ENCODE peak calls at places on chromosomes 12 and 14, in five cellular contexts. P is CD8-positive, alpha-beta memory T cell; A is cardiac muscle cell; N is MCF 10A; Z is MV-4-11. M is an unnamed sample.

GRCh38 chr14:72758420-72758819 is 135.5 kb downstream of the DPF3 start:
- DNase-seq in A (no peak), N (no peak), P (no peak), Z (no peak), M (no peak)

GRCh38 chr14:71625175-71625574 is 307.1 kb upstream of the RGS6 start:
- DNase-seq in N (peak), Z (peak), A (peak), P (no peak), M (no peak)

GRCh38 chr12:69897744-69898143 is 72.7 kb downstream of the MYRFL start:
- DNase-seq in A (peak), P (no peak), N (peak), Z (no peak), M (no peak)

GRCh38 chr12:94965982-94966381 is 37.5 kb downstream of the NDUFA12 start:
- DNase-seq in P (no peak), A (no peak), N (no peak), Z (no peak), M (no peak)

GRCh38 chr12:6553051-6553868 is 2.6 kb downstream of the IFFO1 start:
- DNase-seq in P (no peak), Z (no peak), N (peak), A (peak), M (no peak)

GRCh38 chr12:111347891-111348644 is 20.8 kb downstream of the PHETA1 start:
- DNase-seq in Z (no peak), A (no peak), N (no peak), P (no peak), M (no peak)

GRCh38 chr14:33404054-33404453 is 465.4 kb downstream of the NPAS3 start:
- DNase-seq in A (peak), P (no peak), N (peak), Z (no peak), M (no peak)

GRCh38 chr12:39619316-39619659 is 315 bp downstream of the ABCD2 start:
- DNase-seq in P (peak), Z (no peak), A (peak), N (no peak), M (no peak)

GRCh38 chr14:22848391-22849164 is 12.2 kb downstream of the MMP14 start:
- DNase-seq in Z (no peak), P (no peak), A (peak), N (no peak), M (no peak)

GRCh38 chr14:105083926-105084685 is 18.9 kb upstream of the GPR132 start:
- DNase-seq in N (no peak), A (no peak), Z (no peak), P (no peak), M (no peak)

GRCh38 chr14:64654072-64654899 is 49.9 kb upstream of the PLEKHG3 start:
- DNase-seq in Z (peak), N (peak), P (no peak), A (peak), M (peak)

GRCh38 chr12:66270613-66271012 is 31.7 kb upstream of the HELB start:
- DNase-seq in P (no peak), N (no peak), A (no peak), Z (no peak), M (no peak)

GRCh38 chr12:107884769-107885694 is 110.5 kb downstream of the ASCL4 start:
- DNase-seq in A (peak), Z (peak), P (no peak), N (peak), M (peak)

GRCh38 chr14:94707494-94707893 is 62.4 kb downstream of the GSC start:
- DNase-seq in P (no peak), N (no peak), Z (no peak), A (peak), M (no peak)

GRCh38 chr14:71114580-71114979 is 207.3 kb downstream of the PCNX1 start:
- DNase-seq in Z (no peak), P (no peak), N (no peak), A (no peak), M (no peak)

GRCh38 chr14:104268295-104268694 is 129.9 kb downstream of the KIF26A start:
- DNase-seq in A (no peak), N (no peak), Z (no peak), P (no peak), M (no peak)

GRCh38 chr12:95790025-95790911 is at the start of gene NTN4:
- DNase-seq in N (peak), P (no peak), Z (no peak), A (peak), M (no peak)

GRCh38 chr14:104116544-104117340 is 21.6 kb upstream of the KIF26A start:
- DNase-seq in P (no peak), A (no peak), N (no peak), Z (no peak), M (no peak)

GRCh38 chr14:22296722-22297121 is 292.3 kb downstream of the DAD1 start:
- DNase-seq in A (peak), N (no peak), P (no peak), Z (no peak), M (no peak)

GRCh38 chr12:104215638-104216297 is at the start of gene TXNRD1:
- DNase-seq in N (no peak), Z (peak), A (peak), P (peak), M (peak)

GRCh38 chr12:65631621-65632111 is 192.6 kb upstream of the HMGA2 start:
- DNase-seq in A (peak), N (peak), P (no peak), Z (no peak), M (no peak)

GRCh38 chr12:93099777-93100176 is 170.7 kb upstream of the EEA1 start:
- DNase-seq in P (no peak), A (peak), N (no peak), Z (no peak), M (no peak)

GRCh38 chr14:103815253-103815652 is 32.1 kb downstream of the PPP1R13B start:
- DNase-seq in A (no peak), Z (no peak), N (no peak), P (no peak), M (no peak)

GRCh38 chr14:101064718-101065117 is 161.2 kb upstream of the RTL1 start:
- DNase-seq in A (no peak), Z (no peak), P (no peak), N (no peak), M (no peak)

GRCh38 chr12:67780580-67781084 is 132.1 kb downstream of the DYRK2 start:
- DNase-seq in N (no peak), Z (no peak), P (no peak), A (no peak), M (no peak)

GRCh38 chr14:68759017-68759569 is 33.8 kb downstream of the ZFP36L1 start:
- DNase-seq in A (no peak), Z (peak), N (no peak), P (no peak), M (no peak)

GRCh38 chr14:94317259-94317658 is 5.9 kb downstream of the SERPINA6 start:
- DNase-seq in Z (no peak), P (no peak), A (peak), N (peak), M (no peak)

GRCh38 chr12:32671930-32672785 is 6.9 kb upstream of the DNM1L start:
- DNase-seq in N (peak), Z (peak), A (peak), P (no peak), M (peak)